ENCODE peak calls at places on chromosomes 7 and 10, in eight cellular contexts. One of them, this sample, is unnamed.

GRCh38 chr7:138565451-138566114 is 105.5 kb downstream of the TRIM24 start:
- DNase-seq in AG04450: peak
- DNase-seq in brain microvascular endothelial cell: peak
- DNase-seq in mesothelial cell of epicardium: no peak
- DNase-seq in foreskin keratinocyte: peak
- DNase-seq in HFFc6: no peak
- DNase-seq in MCF 10A: peak
- DNase-seq in psoas muscle: no peak
- DNase-seq in this sample: no peak

GRCh38 chr10:132449051-132449825 is 52.2 kb downstream of the PWWP2B start:
- DNase-seq in MCF 10A: peak
- DNase-seq in mesothelial cell of epicardium: no peak
- DNase-seq in foreskin keratinocyte: no peak
- DNase-seq in HFFc6: no peak
- DNase-seq in psoas muscle: no peak
- DNase-seq in AG04450: no peak
- DNase-seq in brain microvascular endothelial cell: no peak
- DNase-seq in this sample: no peak

GRCh38 chr10:3760083-3760482 is 24.9 kb downstream of the KLF6 start:
- DNase-seq in HFFc6: no peak
- DNase-seq in AG04450: no peak
- DNase-seq in brain microvascular endothelial cell: no peak
- DNase-seq in psoas muscle: no peak
- DNase-seq in MCF 10A: no peak
- DNase-seq in mesothelial cell of epicardium: no peak
- DNase-seq in foreskin keratinocyte: no peak
- DNase-seq in this sample: no peak

GRCh38 chr10:71766717-71767419 is 6.5 kb downstream of the VSIR start:
- DNase-seq in mesothelial cell of epicardium: no peak
- DNase-seq in brain microvascular endothelial cell: peak
- DNase-seq in psoas muscle: peak
- DNase-seq in AG04450: peak
- DNase-seq in MCF 10A: peak
- DNase-seq in foreskin keratinocyte: peak
- DNase-seq in HFFc6: peak
- DNase-seq in this sample: no peak

GRCh38 chr7:7761340-7761973 is 43.0 kb upstream of the RPA3 start:
- DNase-seq in HFFc6: peak
- DNase-seq in foreskin keratinocyte: no peak
- DNase-seq in MCF 10A: peak
- DNase-seq in psoas muscle: no peak
- DNase-seq in AG04450: no peak
- DNase-seq in mesothelial cell of epicardium: no peak
- DNase-seq in brain microvascular endothelial cell: no peak
- DNase-seq in this sample: no peak

GRCh38 chr10:125137601-125138438 is 22.5 kb downstream of the CTBP2 start:
- DNase-seq in foreskin keratinocyte: no peak
- DNase-seq in brain microvascular endothelial cell: no peak
- DNase-seq in AG04450: no peak
- DNase-seq in psoas muscle: no peak
- DNase-seq in HFFc6: no peak
- DNase-seq in MCF 10A: no peak
- DNase-seq in mesothelial cell of epicardium: no peak
- DNase-seq in this sample: no peak

GRCh38 chr7:50775826-50776225 is 6.9 kb downstream of the GRB10 start:
- DNase-seq in AG04450: no peak
- DNase-seq in mesothelial cell of epicardium: no peak
- DNase-seq in MCF 10A: no peak
- DNase-seq in psoas muscle: no peak
- DNase-seq in HFFc6: no peak
- DNase-seq in brain microvascular endothelial cell: no peak
- DNase-seq in foreskin keratinocyte: no peak
- DNase-seq in this sample: no peak

GRCh38 chr7:48090095-48090805 is 1.2 kb downstream of the UPP1 start:
- DNase-seq in AG04450: no peak
- DNase-seq in brain microvascular endothelial cell: peak
- DNase-seq in mesothelial cell of epicardium: no peak
- DNase-seq in foreskin keratinocyte: no peak
- DNase-seq in psoas muscle: peak
- DNase-seq in MCF 10A: peak
- DNase-seq in HFFc6: no peak
- DNase-seq in this sample: peak

GRCh38 chr7:130721486-130722277 is 12.3 kb downstream of the KLF14 start:
- DNase-seq in AG04450: peak
- DNase-seq in brain microvascular endothelial cell: peak
- DNase-seq in HFFc6: peak
- DNase-seq in mesothelial cell of epicardium: peak
- DNase-seq in MCF 10A: peak
- DNase-seq in foreskin keratinocyte: no peak
- DNase-seq in psoas muscle: peak
- DNase-seq in this sample: no peak

GRCh38 chr7:2912684-2913439 is 68.8 kb upstream of the GNA12 start:
- DNase-seq in mesothelial cell of epicardium: no peak
- DNase-seq in AG04450: no peak
- DNase-seq in foreskin keratinocyte: no peak
- DNase-seq in MCF 10A: no peak
- DNase-seq in HFFc6: no peak
- DNase-seq in psoas muscle: no peak
- DNase-seq in brain microvascular endothelial cell: no peak
- DNase-seq in this sample: no peak

GRCh38 chr10:49131507-49132385 is 2.1 kb downstream of the FAM170B start:
- DNase-seq in mesothelial cell of epicardium: no peak
- DNase-seq in brain microvascular endothelial cell: no peak
- DNase-seq in psoas muscle: no peak
- DNase-seq in AG04450: no peak
- DNase-seq in MCF 10A: no peak
- DNase-seq in foreskin keratinocyte: no peak
- DNase-seq in HFFc6: no peak
- DNase-seq in this sample: no peak

GRCh38 chr7:13981070-13981469 is 8.4 kb downstream of the ETV1 start:
- DNase-seq in foreskin keratinocyte: peak
- DNase-seq in MCF 10A: peak
- DNase-seq in HFFc6: peak
- DNase-seq in mesothelial cell of epicardium: no peak
- DNase-seq in AG04450: peak
- DNase-seq in brain microvascular endothelial cell: peak
- DNase-seq in psoas muscle: no peak
- DNase-seq in this sample: no peak

DNA sequence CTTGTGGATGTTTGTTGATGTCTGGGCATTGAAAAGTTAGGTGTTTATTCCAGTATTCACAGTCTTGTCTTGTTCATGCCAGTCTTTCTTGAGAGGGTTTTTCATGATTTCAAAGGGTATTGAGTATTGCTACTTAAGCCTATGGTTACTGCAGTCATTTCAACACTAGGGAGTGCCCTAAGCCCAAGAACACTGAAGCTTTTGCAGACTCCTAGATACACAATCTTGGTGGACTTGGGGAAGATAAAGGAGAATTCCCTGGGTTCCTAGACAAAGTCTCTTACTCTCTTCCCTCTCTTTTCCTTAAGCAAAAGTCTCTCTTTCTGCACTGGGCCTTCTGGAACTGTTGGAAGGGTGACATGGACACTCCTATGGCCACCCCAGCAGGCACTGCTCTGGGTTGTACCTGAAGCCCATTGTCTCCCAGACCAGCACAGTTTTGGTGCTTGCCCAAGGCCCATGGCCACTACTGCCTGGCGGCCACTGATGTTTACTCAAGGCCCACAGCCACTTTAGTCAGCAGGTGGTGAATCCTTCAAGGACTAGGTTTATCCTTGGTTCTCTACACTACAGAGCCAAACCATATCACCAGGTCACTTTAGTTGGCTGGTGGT is 24.9 kb downstream of the SAMD9 start:
- DNase-seq in HFFc6: peak
- DNase-seq in psoas muscle: no peak
- DNase-seq in mesothelial cell of epicardium: no peak
- DNase-seq in brain microvascular endothelial cell: peak
- DNase-seq in foreskin keratinocyte: peak
- DNase-seq in MCF 10A: peak
- DNase-seq in AG04450: peak
- DNase-seq in this sample: peak
- TF ChIP-seq CTCF in HFFc6: peak
- TF ChIP-seq CTCF in psoas muscle: no peak
- TF ChIP-seq CTCF in mesothelial cell of epicardium: no peak
- TF ChIP-seq CTCF in brain microvascular endothelial cell: peak
- TF ChIP-seq CTCF in foreskin keratinocyte: peak
- TF ChIP-seq CTCF in MCF 10A: peak
- TF ChIP-seq CTCF in AG04450: peak
- TF ChIP-seq CTCF in this sample: no peak

GRCh38 chr7:117381357-117381756 is 45.9 kb downstream of the ASZ1 start:
- DNase-seq in foreskin keratinocyte: no peak
- DNase-seq in brain microvascular endothelial cell: no peak
- DNase-seq in MCF 10A: peak
- DNase-seq in psoas muscle: no peak
- DNase-seq in HFFc6: no peak
- DNase-seq in AG04450: no peak
- DNase-seq in mesothelial cell of epicardium: no peak
- DNase-seq in this sample: no peak
- TF ChIP-seq CTCF in foreskin keratinocyte: peak
- TF ChIP-seq CTCF in brain microvascular endothelial cell: no peak
- TF ChIP-seq CTCF in MCF 10A: no peak
- TF ChIP-seq CTCF in psoas muscle: no peak
- TF ChIP-seq CTCF in HFFc6: peak
- TF ChIP-seq CTCF in AG04450: peak
- TF ChIP-seq CTCF in mesothelial cell of epicardium: no peak
- TF ChIP-seq CTCF in this sample: no peak

GRCh38 chr10:66586073-66586472 is 339.8 kb upstream of the LRRTM3 start:
- DNase-seq in brain microvascular endothelial cell: peak
- DNase-seq in psoas muscle: no peak
- DNase-seq in HFFc6: no peak
- DNase-seq in mesothelial cell of epicardium: no peak
- DNase-seq in MCF 10A: no peak
- DNase-seq in AG04450: no peak
- DNase-seq in foreskin keratinocyte: no peak
- DNase-seq in this sample: no peak
- TF ChIP-seq CTCF in brain microvascular endothelial cell: peak
- TF ChIP-seq CTCF in psoas muscle: no peak
- TF ChIP-seq CTCF in HFFc6: peak
- TF ChIP-seq CTCF in mesothelial cell of epicardium: no peak
- TF ChIP-seq CTCF in MCF 10A: peak
- TF ChIP-seq CTCF in AG04450: peak
- TF ChIP-seq CTCF in foreskin keratinocyte: peak
- TF ChIP-seq CTCF in this sample: no peak

GRCh38 chr7:43211276-43211675 is 98.8 kb downstream of the HECW1 start:
- DNase-seq in mesothelial cell of epicardium: no peak
- DNase-seq in psoas muscle: no peak
- DNase-seq in AG04450: no peak
- DNase-seq in HFFc6: peak
- DNase-seq in foreskin keratinocyte: no peak
- DNase-seq in brain microvascular endothelial cell: no peak
- DNase-seq in MCF 10A: peak
- DNase-seq in this sample: no peak
- TF ChIP-seq CTCF in mesothelial cell of epicardium: no peak
- TF ChIP-seq CTCF in psoas muscle: no peak
- TF ChIP-seq CTCF in AG04450: peak
- TF ChIP-seq CTCF in HFFc6: peak
- TF ChIP-seq CTCF in foreskin keratinocyte: peak
- TF ChIP-seq CTCF in brain microvascular endothelial cell: peak
- TF ChIP-seq CTCF in MCF 10A: no peak
- TF ChIP-seq CTCF in this sample: no peak

DNA sequence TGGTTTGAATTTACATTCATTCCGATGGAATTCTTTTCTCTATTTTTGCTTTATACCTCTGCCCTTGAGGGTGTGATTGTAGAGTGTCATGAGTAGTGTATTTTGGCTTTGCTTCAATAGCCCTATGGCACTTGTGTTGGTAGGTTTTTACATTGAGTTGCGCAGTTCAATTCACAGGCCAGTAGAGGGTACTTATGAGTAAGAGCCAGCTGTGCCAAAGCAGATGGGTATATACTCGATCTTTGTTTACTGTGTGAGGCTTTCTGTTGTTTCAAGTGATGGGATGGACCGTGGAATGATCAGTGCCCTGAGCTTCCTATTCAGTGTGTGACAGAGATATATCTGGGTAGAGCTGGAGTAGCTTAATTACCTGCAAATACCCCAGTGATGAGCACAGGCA is 4.3 kb upstream of the AKR1C3 start:
- DNase-seq in psoas muscle: no peak
- DNase-seq in HFFc6: peak
- DNase-seq in MCF 10A: peak
- DNase-seq in foreskin keratinocyte: peak
- DNase-seq in AG04450: no peak
- DNase-seq in brain microvascular endothelial cell: peak
- DNase-seq in mesothelial cell of epicardium: no peak
- DNase-seq in this sample: no peak
- TF ChIP-seq CTCF in psoas muscle: no peak
- TF ChIP-seq CTCF in HFFc6: peak
- TF ChIP-seq CTCF in MCF 10A: peak
- TF ChIP-seq CTCF in foreskin keratinocyte: peak
- TF ChIP-seq CTCF in AG04450: peak
- TF ChIP-seq CTCF in brain microvascular endothelial cell: peak
- TF ChIP-seq CTCF in mesothelial cell of epicardium: no peak
- TF ChIP-seq CTCF in this sample: no peak

DNA sequence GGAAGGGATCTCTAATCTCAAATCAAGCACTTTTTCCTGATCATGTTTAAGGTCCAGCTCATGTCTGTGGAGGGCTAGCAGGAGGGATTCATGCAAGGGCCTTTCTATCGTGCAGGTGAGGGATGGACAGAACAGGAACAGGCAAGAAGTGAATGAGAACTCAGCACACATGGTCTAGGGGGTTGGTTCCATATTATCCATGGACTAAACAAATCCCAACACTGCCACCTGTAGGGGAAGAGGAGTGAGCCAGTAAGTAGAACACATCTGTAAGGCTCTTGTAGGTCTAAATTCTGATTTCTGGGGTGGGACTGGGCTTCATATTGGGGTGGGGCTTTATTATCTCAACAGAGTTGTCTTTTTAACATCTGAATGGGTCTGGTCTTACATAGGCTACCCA is 138.0 kb upstream of the TARP start:
- DNase-seq in mesothelial cell of epicardium: no peak
- DNase-seq in foreskin keratinocyte: no peak
- DNase-seq in HFFc6: no peak
- DNase-seq in psoas muscle: no peak
- DNase-seq in AG04450: no peak
- DNase-seq in MCF 10A: peak
- DNase-seq in brain microvascular endothelial cell: peak
- DNase-seq in this sample: no peak
- TF ChIP-seq CTCF in mesothelial cell of epicardium: no peak
- TF ChIP-seq CTCF in foreskin keratinocyte: no peak
- TF ChIP-seq CTCF in HFFc6: peak
- TF ChIP-seq CTCF in psoas muscle: no peak
- TF ChIP-seq CTCF in AG04450: peak
- TF ChIP-seq CTCF in MCF 10A: peak
- TF ChIP-seq CTCF in brain microvascular endothelial cell: peak
- TF ChIP-seq CTCF in this sample: no peak

This sample was measured in vagina.